ENCODE peak calls at places on chromosomes 1 and 21, in four cellular contexts. G, P, D and E are unnamed samples.

GRCh38 chr1:235940282-235940681 is 73.6 kb upstream of the LYST start:
- DNase-seq in G (no peak), P (no peak), D (peak), E (no peak)

GRCh38 chr1:58783090-58783992 is 506 bp downstream of the JUN start:
- DNase-seq in G (peak), P (peak), D (peak), E (peak)

GRCh38 chr21:46172863-46173528 is 11.3 kb downstream of the SPATC1L start:
- DNase-seq in G (no peak), P (no peak), D (no peak), E (no peak)

GRCh38 chr1:80531182-80531581 is 1269.6 kb upstream of the ADGRL2 start:
- DNase-seq in G (no peak), P (no peak), D (no peak), E (no peak)

GRCh38 chr1:92118826-92119225 is 38.7 kb downstream of the BTBD8 start:
- DNase-seq in G (no peak), P (no peak), D (no peak), E (no peak)

GRCh38 chr1:71463144-71463543 is 382.3 kb upstream of the ZRANB2 start:
- DNase-seq in G (no peak), P (no peak), D (no peak), E (no peak)

GRCh38 chr1:40339420-40340323 is 22.6 kb upstream of the COL9A2 start:
- DNase-seq in G (no peak), P (no peak), D (peak), E (no peak)

GRCh38 chr1:27388337-27389005 is 4.0 kb upstream of the GPR3 start:
- DNase-seq in G (peak), P (peak), D (peak), E (peak)

GRCh38 chr21:33377221-33377620 is 26.0 kb upstream of the IFNGR2 start:
- DNase-seq in G (no peak), P (no peak), D (no peak), E (no peak)

GRCh38 chr21:37683396-37684114 is 232.7 kb downstream of the KCNJ6 start:
- DNase-seq in G (no peak), P (no peak), D (no peak), E (no peak)

GRCh38 chr1:9442986-9443385 is 96.3 kb upstream of the SLC25A33 start:
- DNase-seq in G (no peak), P (no peak), D (no peak), E (no peak)

GRCh38 chr1:38293530-38293929 is 246.9 kb upstream of the POU3F1 start:
- DNase-seq in G (no peak), P (no peak), D (no peak), E (no peak)

GRCh38 chr1:60990719-60991100 is 91.7 kb upstream of the NFIA start:
- DNase-seq in G (no peak), P (no peak), D (no peak), E (no peak)

GRCh38 chr1:189357317-189357716 is 1120.3 kb downstream of the BRINP3 start:
- DNase-seq in G (no peak), P (no peak), D (no peak), E (no peak)

GRCh38 chr1:172638885-172639831 is 19.7 kb upstream of the FASLG start:
- DNase-seq in G (no peak), P (peak), D (no peak), E (no peak)

GRCh38 chr1:203796223-203796747 is 862 bp downstream of the ZBED6 start:
- DNase-seq in G (no peak), P (peak), D (peak), E (peak)

GRCh38 chr1:101781437-101781836 is 215.3 kb downstream of the OLFM3 start:
- DNase-seq in G (peak), P (no peak), D (peak), E (peak)

GRCh38 chr21:33075596-33076195 is 5.8 kb downstream of the OLIG1 start:
- DNase-seq in G (no peak), P (no peak), D (no peak), E (no peak)

GRCh38 chr1:246108278-246108925 is 398.7 kb downstream of the SMYD3 start:
- DNase-seq in G (peak), P (no peak), D (no peak), E (no peak)

GRCh38 chr1:151399890-151400235 is 490 bp downstream of the PSMB4 start:
- DNase-seq in G (no peak), P (peak), D (no peak), E (peak)

GRCh38 chr1:9211291-9211811 is 23.2 kb upstream of the H6PD start:
- DNase-seq in G (no peak), P (no peak), D (no peak), E (peak)

GRCh38 chr21:15063081-15063820 is 1.5 kb downstream of the NRIP1 start:
- DNase-seq in G (peak), P (no peak), D (no peak), E (no peak)

GRCh38 chr1:62688687-62689085 is 500 bp upstream of the DOCK7 start:
- DNase-seq in G (no peak), P (peak), D (no peak), E (peak)

GRCh38 chr1:22221233-22221780 is 78.4 kb upstream of the WNT4 start:
- DNase-seq in G (no peak), P (no peak), D (no peak), E (no peak)

GRCh38 chr21:31142600-31142999 is 104.3 kb upstream of the KRTAP19-8 start:
- DNase-seq in G (no peak), P (peak), D (no peak), E (no peak)

GRCh38 chr1:171128463-171128862 is 37.8 kb downstream of the FMO3 start:
- DNase-seq in G (no peak), P (no peak), D (no peak), E (no peak)

GRCh38 chr1:81706650-81707435 is 93.9 kb upstream of the ADGRL2 start:
- DNase-seq in G (no peak), P (no peak), D (no peak), E (no peak)

GRCh38 chr21:27388835-27389234 is 421.9 kb upstream of the ADAMTS5 start:
- DNase-seq in G (no peak), P (no peak), D (no peak), E (no peak)

GRCh38 chr1:8276932-8277331 is 41.0 kb upstream of the SLC45A1 start:
- DNase-seq in G (no peak), P (no peak), D (no peak), E (no peak)

GRCh38 chr1:17414022-17414421 is 25.5 kb downstream of the RCC2 start:
- DNase-seq in G (no peak), P (no peak), D (no peak), E (no peak)

GRCh38 chr1:44507490-44508396 is 102.7 kb downstream of the RNF220 start:
- DNase-seq in G (no peak), P (no peak), D (no peak), E (no peak)

GRCh38 chr21:38930065-38930464 is 124.3 kb downstream of the ETS2 start:
- DNase-seq in G (no peak), P (no peak), D (peak), E (no peak)

GRCh38 chr1:34162852-34163766 is 1.9 kb downstream of the CSMD2 start:
- DNase-seq in G (peak), P (peak), D (no peak), E (peak)